ENCODE peak calls at places on chromosomes 1 and 21, in six cellular contexts. One of them, this sample, is unnamed.

GRCh38 chr1:43932786-43933385 is 715 bp upstream of the ARTN start:
- DNase-seq in GM20000: no peak
- DNase-seq in lower leg skin: no peak
- DNase-seq in activated T-helper 9 cell treated with anti-CD3 and anti-CD28 coated beads, Interleukin-2, amount 50 U/mL, for 16 hours: no peak
- DNase-seq in neural crest cell: no peak
- DNase-seq in activated naive CD4-positive, alpha-beta T cell: no peak
- DNase-seq in this sample: no peak

GRCh38 chr1:151108331-151108730 is 37.8 kb downstream of the GABPB2 start:
- DNase-seq in GM20000: no peak
- DNase-seq in lower leg skin: no peak
- DNase-seq in activated T-helper 9 cell treated with anti-CD3 and anti-CD28 coated beads, Interleukin-2, amount 50 U/mL, for 16 hours: no peak
- DNase-seq in neural crest cell: no peak
- DNase-seq in activated naive CD4-positive, alpha-beta T cell: no peak
- DNase-seq in this sample: no peak

GRCh38 chr1:93993731-93994130 is 84.5 kb upstream of the GCLM start:
- DNase-seq in lower leg skin: no peak
- DNase-seq in GM20000: no peak
- DNase-seq in activated naive CD4-positive, alpha-beta T cell: no peak
- DNase-seq in activated T-helper 9 cell treated with anti-CD3 and anti-CD28 coated beads, Interleukin-2, amount 50 U/mL, for 16 hours: no peak
- DNase-seq in neural crest cell: no peak
- DNase-seq in this sample: no peak

GRCh38 chr1:208107817-208108608 is 136.2 kb downstream of the PLXNA2 start:
- DNase-seq in lower leg skin: no peak
- DNase-seq in activated T-helper 9 cell treated with anti-CD3 and anti-CD28 coated beads, Interleukin-2, amount 50 U/mL, for 16 hours: no peak
- DNase-seq in activated naive CD4-positive, alpha-beta T cell: no peak
- DNase-seq in neural crest cell: no peak
- DNase-seq in GM20000: no peak
- DNase-seq in this sample: peak

GRCh38 chr1:84000954-84001495 is 2.1 kb upstream of the TTLL7 start:
- DNase-seq in lower leg skin: no peak
- DNase-seq in neural crest cell: no peak
- DNase-seq in activated T-helper 9 cell treated with anti-CD3 and anti-CD28 coated beads, Interleukin-2, amount 50 U/mL, for 16 hours: no peak
- DNase-seq in GM20000: no peak
- DNase-seq in activated naive CD4-positive, alpha-beta T cell: no peak
- DNase-seq in this sample: no peak

GRCh38 chr1:234231061-234231892 is 142.0 kb upstream of the COA6 start:
- DNase-seq in activated naive CD4-positive, alpha-beta T cell: no peak
- DNase-seq in lower leg skin: peak
- DNase-seq in activated T-helper 9 cell treated with anti-CD3 and anti-CD28 coated beads, Interleukin-2, amount 50 U/mL, for 16 hours: no peak
- DNase-seq in neural crest cell: no peak
- DNase-seq in GM20000: peak
- DNase-seq in this sample: no peak

GRCh38 chr1:185916866-185917265 is 182.7 kb downstream of the HMCN1 start:
- DNase-seq in neural crest cell: no peak
- DNase-seq in GM20000: no peak
- DNase-seq in activated T-helper 9 cell treated with anti-CD3 and anti-CD28 coated beads, Interleukin-2, amount 50 U/mL, for 16 hours: no peak
- DNase-seq in lower leg skin: no peak
- DNase-seq in activated naive CD4-positive, alpha-beta T cell: no peak
- DNase-seq in this sample: no peak

GRCh38 chr1:109803901-109804331 is 40.2 kb upstream of the EPS8L3 start:
- DNase-seq in neural crest cell: no peak
- DNase-seq in lower leg skin: peak
- DNase-seq in activated T-helper 9 cell treated with anti-CD3 and anti-CD28 coated beads, Interleukin-2, amount 50 U/mL, for 16 hours: no peak
- DNase-seq in activated naive CD4-positive, alpha-beta T cell: no peak
- DNase-seq in GM20000: no peak
- DNase-seq in this sample: no peak

GRCh38 chr21:25742900-25743299 is 8.1 kb downstream of the GABPA start:
- DNase-seq in activated T-helper 9 cell treated with anti-CD3 and anti-CD28 coated beads, Interleukin-2, amount 50 U/mL, for 16 hours: no peak
- DNase-seq in neural crest cell: no peak
- DNase-seq in GM20000: no peak
- DNase-seq in lower leg skin: no peak
- DNase-seq in activated naive CD4-positive, alpha-beta T cell: no peak
- DNase-seq in this sample: no peak

GRCh38 chr1:37858931-37859506 is 373 bp downstream of the MTF1 start:
- DNase-seq in neural crest cell: no peak
- DNase-seq in lower leg skin: no peak
- DNase-seq in GM20000: no peak
- DNase-seq in activated T-helper 9 cell treated with anti-CD3 and anti-CD28 coated beads, Interleukin-2, amount 50 U/mL, for 16 hours: no peak
- DNase-seq in activated naive CD4-positive, alpha-beta T cell: no peak
- DNase-seq in this sample: no peak

GRCh38 chr21:44677881-44678280 is 4.1 kb downstream of the KRTAP12-1 start:
- DNase-seq in neural crest cell: no peak
- DNase-seq in lower leg skin: peak
- DNase-seq in GM20000: no peak
- DNase-seq in activated naive CD4-positive, alpha-beta T cell: no peak
- DNase-seq in activated T-helper 9 cell treated with anti-CD3 and anti-CD28 coated beads, Interleukin-2, amount 50 U/mL, for 16 hours: no peak
- DNase-seq in this sample: no peak

GRCh38 chr1:192401832-192402231 is 85.0 kb downstream of the RGS21 start:
- DNase-seq in activated T-helper 9 cell treated with anti-CD3 and anti-CD28 coated beads, Interleukin-2, amount 50 U/mL, for 16 hours: no peak
- DNase-seq in GM20000: no peak
- DNase-seq in lower leg skin: no peak
- DNase-seq in neural crest cell: no peak
- DNase-seq in activated naive CD4-positive, alpha-beta T cell: no peak
- DNase-seq in this sample: no peak

GRCh38 chr1:98385691-98386090 is 275.8 kb upstream of the SNX7 start:
- DNase-seq in lower leg skin: no peak
- DNase-seq in activated naive CD4-positive, alpha-beta T cell: no peak
- DNase-seq in activated T-helper 9 cell treated with anti-CD3 and anti-CD28 coated beads, Interleukin-2, amount 50 U/mL, for 16 hours: no peak
- DNase-seq in GM20000: no peak
- DNase-seq in neural crest cell: no peak
- DNase-seq in this sample: no peak

GRCh38 chr1:15620155-15620545 is 2.9 kb downstream of the DDI2 start:
- DNase-seq in lower leg skin: no peak
- DNase-seq in activated T-helper 9 cell treated with anti-CD3 and anti-CD28 coated beads, Interleukin-2, amount 50 U/mL, for 16 hours: no peak
- DNase-seq in neural crest cell: no peak
- DNase-seq in activated naive CD4-positive, alpha-beta T cell: no peak
- DNase-seq in GM20000: no peak
- DNase-seq in this sample: no peak

This sample was measured in BJ.